ENCODE peak calls at places on chromosomes 7 and 10, in six cellular contexts. One of them, this sample, is unnamed.

GRCh38 chr10:125144693-125145623 is 15.4 kb downstream of the CTBP2 start:
- DNase-seq in SK-N-SH: peak; percentile 60
- DNase-seq in heart left ventricle: peak; percentile 62
- DNase-seq in suprapubic skin: no peak
- DNase-seq in GM12878: no peak
- DNase-seq in foreskin fibroblast: peak; percentile 81
- DNase-seq in this sample: no peak

GRCh38 chr10:85857791-85858190 is 508.8 kb downstream of the GRID1 start:
- DNase-seq in SK-N-SH: no peak
- DNase-seq in heart left ventricle: no peak
- DNase-seq in foreskin fibroblast: no peak
- DNase-seq in suprapubic skin: no peak
- DNase-seq in GM12878: no peak
- DNase-seq in this sample: no peak

GRCh38 chr10:116744163-116744788 is 1.9 kb upstream of the HSPA12A start:
- DNase-seq in suprapubic skin: no peak
- DNase-seq in heart left ventricle: no peak
- DNase-seq in SK-N-SH: no peak
- DNase-seq in foreskin fibroblast: no peak
- DNase-seq in GM12878: no peak
- DNase-seq in this sample: no peak

GRCh38 chr10:33216661-33217427 is 117.6 kb downstream of the NRP1 start:
- DNase-seq in SK-N-SH: peak; percentile 56
- DNase-seq in foreskin fibroblast: peak; percentile 48
- DNase-seq in heart left ventricle: no peak
- DNase-seq in suprapubic skin: no peak
- DNase-seq in GM12878: no peak
- DNase-seq in this sample: no peak

GRCh38 chr10:458466-458865 is 231.0 kb downstream of the DIP2C start:
- DNase-seq in SK-N-SH: no peak
- DNase-seq in suprapubic skin: no peak
- DNase-seq in heart left ventricle: no peak
- DNase-seq in GM12878: no peak
- DNase-seq in foreskin fibroblast: no peak
- DNase-seq in this sample: no peak

GRCh38 chr7:96720843-96721242 is 11.2 kb upstream of the SEM1 start:
- DNase-seq in heart left ventricle: no peak
- DNase-seq in SK-N-SH: no peak
- DNase-seq in GM12878: no peak
- DNase-seq in suprapubic skin: no peak
- DNase-seq in foreskin fibroblast: peak; percentile 11
- DNase-seq in this sample: no peak

GRCh38 chr7:81195033-81195432 is 276.2 kb upstream of the SEMA3C start:
- DNase-seq in SK-N-SH: no peak
- DNase-seq in foreskin fibroblast: peak; percentile 50
- DNase-seq in heart left ventricle: no peak
- DNase-seq in GM12878: no peak
- DNase-seq in suprapubic skin: no peak
- DNase-seq in this sample: no peak

GRCh38 chr7:152504816-152505215 is 69.0 kb upstream of the KMT2C start:
- DNase-seq in suprapubic skin: no peak
- DNase-seq in SK-N-SH: no peak
- DNase-seq in GM12878: no peak
- DNase-seq in heart left ventricle: no peak
- DNase-seq in foreskin fibroblast: no peak
- DNase-seq in this sample: no peak

GRCh38 chr7:122412886-122413285 is 108.3 kb upstream of the FEZF1 start:
- DNase-seq in SK-N-SH: no peak
- DNase-seq in heart left ventricle: peak; percentile 25
- DNase-seq in GM12878: no peak
- DNase-seq in suprapubic skin: no peak
- DNase-seq in foreskin fibroblast: peak; percentile 1
- DNase-seq in this sample: no peak

GRCh38 chr10:45409782-45410181 is 35.8 kb downstream of the ALOX5 start:
- DNase-seq in heart left ventricle: no peak
- DNase-seq in foreskin fibroblast: no peak
- DNase-seq in suprapubic skin: no peak
- DNase-seq in SK-N-SH: no peak
- DNase-seq in GM12878: no peak
- DNase-seq in this sample: no peak

GRCh38 chr10:51000164-51000563 is 74.1 kb upstream of the PRKG1 start:
- DNase-seq in SK-N-SH: no peak
- DNase-seq in foreskin fibroblast: peak; percentile 78
- DNase-seq in heart left ventricle: no peak
- DNase-seq in GM12878: no peak
- DNase-seq in suprapubic skin: no peak
- DNase-seq in this sample: no peak

GRCh38 chr7:123819001-123819400 is 26.0 kb upstream of the HYAL4 start:
- DNase-seq in GM12878: no peak
- DNase-seq in heart left ventricle: no peak
- DNase-seq in suprapubic skin: no peak
- DNase-seq in foreskin fibroblast: no peak
- DNase-seq in SK-N-SH: no peak
- DNase-seq in this sample: no peak

GRCh38 chr10:121296856-121297255 is 301.4 kb downstream of the FGFR2 start:
- DNase-seq in foreskin fibroblast: no peak
- DNase-seq in GM12878: no peak
- DNase-seq in SK-N-SH: no peak
- DNase-seq in heart left ventricle: no peak
- DNase-seq in suprapubic skin: no peak
- DNase-seq in this sample: no peak

GRCh38 chr7:78438433-78438832 is 639.9 kb downstream of the PHTF2 start:
- DNase-seq in foreskin fibroblast: no peak
- DNase-seq in heart left ventricle: no peak
- DNase-seq in suprapubic skin: no peak
- DNase-seq in SK-N-SH: no peak
- DNase-seq in GM12878: no peak
- DNase-seq in this sample: no peak

DNA sequence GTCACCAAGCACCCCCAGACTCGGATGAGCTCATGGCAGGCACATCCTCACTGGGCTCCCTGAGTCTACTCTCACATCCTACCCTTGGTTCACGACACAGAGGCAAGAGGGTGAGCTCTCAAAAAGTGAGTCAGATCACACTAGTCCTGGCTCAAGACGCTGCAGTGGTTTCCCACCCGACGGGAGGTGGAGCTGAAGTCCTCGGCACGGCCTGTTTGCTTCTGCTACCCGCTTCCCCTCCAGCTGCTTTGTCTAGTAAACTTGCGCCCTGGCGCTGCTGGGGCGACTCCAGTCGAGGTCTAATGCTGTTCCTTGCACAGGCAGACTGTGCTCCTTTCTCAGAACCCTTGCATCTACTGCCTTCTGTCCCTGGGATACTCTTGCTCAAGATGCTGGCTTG is 13.5 kb upstream of the SFMBT2 start:
- DNase-seq in heart left ventricle: no peak
- DNase-seq in SK-N-SH: no peak
- DNase-seq in GM12878: no peak
- DNase-seq in foreskin fibroblast: no peak
- DNase-seq in suprapubic skin: no peak
- DNase-seq in this sample: no peak
- TF ChIP-seq CTCF in heart left ventricle: no peak
- TF ChIP-seq CTCF in SK-N-SH: no peak
- TF ChIP-seq CTCF in GM12878: no peak
- TF ChIP-seq CTCF in foreskin fibroblast: no peak
- TF ChIP-seq CTCF in suprapubic skin: no peak
- TF ChIP-seq CTCF in this sample: no peak

GRCh38 chr7:28687631-28688030 is 270.5 kb downstream of the TRIL start:
- DNase-seq in suprapubic skin: no peak
- DNase-seq in foreskin fibroblast: no peak
- DNase-seq in GM12878: no peak
- DNase-seq in SK-N-SH: no peak
- DNase-seq in heart left ventricle: no peak
- DNase-seq in this sample: no peak

GRCh38 chr7:28684729-28685211 is 272.5 kb downstream of the CREB5 start:
- DNase-seq in SK-N-SH: no peak
- DNase-seq in GM12878: no peak
- DNase-seq in foreskin fibroblast: no peak
- DNase-seq in heart left ventricle: no peak
- DNase-seq in suprapubic skin: no peak
- DNase-seq in this sample: no peak

GRCh38 chr7:28685660-28686417 is 272.3 kb downstream of the TRIL start:
- DNase-seq in GM12878: no peak
- DNase-seq in heart left ventricle: peak; percentile 93
- DNase-seq in foreskin fibroblast: peak; percentile 99
- DNase-seq in SK-N-SH: peak; percentile 77
- DNase-seq in suprapubic skin: peak; percentile 96
- DNase-seq in this sample: peak; percentile 91

GRCh38 chr7:28686418-28686800 is 271.7 kb downstream of the TRIL start:
- DNase-seq in suprapubic skin: no peak
- DNase-seq in SK-N-SH: peak; percentile 49
- DNase-seq in heart left ventricle: no peak
- DNase-seq in GM12878: no peak
- DNase-seq in foreskin fibroblast: peak; percentile 80
- DNase-seq in this sample: no peak

DNA sequence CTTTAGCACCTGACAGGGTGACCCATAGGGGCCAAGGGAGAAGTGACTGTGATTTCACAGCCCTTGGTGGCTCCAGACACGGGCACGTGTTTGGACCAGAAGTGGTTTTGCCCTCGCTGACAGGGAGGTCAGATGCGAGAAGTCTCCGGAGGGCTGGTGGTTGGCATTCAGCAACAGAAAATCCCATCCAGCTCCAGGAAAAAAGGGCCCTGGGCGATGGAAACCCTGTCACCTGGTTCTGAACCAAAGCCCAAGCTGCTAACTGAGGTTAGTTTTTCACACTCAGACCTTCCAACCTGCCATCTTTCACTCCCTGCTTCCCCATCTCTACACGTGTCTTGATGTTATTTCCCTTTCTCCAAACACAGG is 272.9 kb downstream of the TRIL start:
- DNase-seq in GM12878: no peak
- DNase-seq in SK-N-SH: peak; percentile 28
- DNase-seq in heart left ventricle: peak; percentile 60
- DNase-seq in suprapubic skin: no peak
- DNase-seq in foreskin fibroblast: peak; percentile 23
- DNase-seq in this sample: peak; percentile 24
- H3K4me3 ChIP-seq in GM12878: no peak overlapping the region
- H3K4me3 ChIP-seq in SK-N-SH: peak overlapping the region; percentile 15
- H3K4me3 ChIP-seq in heart left ventricle: peak overlapping the region; percentile 55
- H3K4me3 ChIP-seq in suprapubic skin: peak overlapping the region; percentile 51
- H3K4me3 ChIP-seq in foreskin fibroblast: peak overlapping the region; percentile 44
- H3K4me3 ChIP-seq in this sample: peak overlapping the region; percentile 67

GRCh38 chr7:114539575-114539974 is 125.0 kb downstream of the FOXP2 start:
- DNase-seq in SK-N-SH: no peak
- DNase-seq in GM12878: no peak
- DNase-seq in foreskin fibroblast: peak; percentile 72
- DNase-seq in suprapubic skin: no peak
- DNase-seq in heart left ventricle: peak; percentile 23
- DNase-seq in this sample: no peak
- TF ChIP-seq CTCF in SK-N-SH: peak; percentile 40
- TF ChIP-seq CTCF in GM12878: peak; percentile 28
- TF ChIP-seq CTCF in foreskin fibroblast: peak; percentile 56
- TF ChIP-seq CTCF in suprapubic skin: no peak
- TF ChIP-seq CTCF in heart left ventricle: peak; percentile 15
- TF ChIP-seq CTCF in this sample: peak; percentile 42

GRCh38 chr7:148535227-148535626 is 55.3 kb upstream of the C7orf33 start:
- DNase-seq in SK-N-SH: peak; percentile 55
- DNase-seq in GM12878: no peak
- DNase-seq in heart left ventricle: no peak
- DNase-seq in suprapubic skin: no peak
- DNase-seq in foreskin fibroblast: no peak
- DNase-seq in this sample: no peak

GRCh38 chr7:148543302-148543701 is 47.3 kb upstream of the C7orf33 start:
- DNase-seq in foreskin fibroblast: no peak
- DNase-seq in GM12878: no peak
- DNase-seq in SK-N-SH: no peak
- DNase-seq in heart left ventricle: no peak
- DNase-seq in suprapubic skin: no peak
- DNase-seq in this sample: no peak

GRCh38 chr7:148537435-148537834 is 53.1 kb upstream of the C7orf33 start:
- DNase-seq in foreskin fibroblast: no peak
- DNase-seq in SK-N-SH: no peak
- DNase-seq in suprapubic skin: no peak
- DNase-seq in heart left ventricle: no peak
- DNase-seq in GM12878: no peak
- DNase-seq in this sample: no peak

GRCh38 chr7:148541891-148542504 is 48.6 kb upstream of the C7orf33 start:
- DNase-seq in GM12878: no peak
- DNase-seq in heart left ventricle: no peak
- DNase-seq in SK-N-SH: no peak
- DNase-seq in suprapubic skin: no peak
- DNase-seq in foreskin fibroblast: no peak
- DNase-seq in this sample: no peak

GRCh38 chr7:148540041-148540738 is 50.4 kb upstream of the C7orf33 start:
- DNase-seq in heart left ventricle: peak; percentile 69
- DNase-seq in suprapubic skin: no peak
- DNase-seq in foreskin fibroblast: peak; percentile 36
- DNase-seq in SK-N-SH: peak; percentile 16
- DNase-seq in GM12878: no peak
- DNase-seq in this sample: peak; percentile 57
- H3K4me3 ChIP-seq in heart left ventricle: no peak overlapping the region
- H3K4me3 ChIP-seq in suprapubic skin: no peak overlapping the region
- H3K4me3 ChIP-seq in foreskin fibroblast: no peak overlapping the region
- H3K4me3 ChIP-seq in SK-N-SH: no peak overlapping the region
- H3K4me3 ChIP-seq in GM12878: no peak overlapping the region
- H3K4me3 ChIP-seq in this sample: no peak overlapping the region

GRCh38 chr10:43683451-43684197 is 34.9 kb upstream of the ZNF32 start:
- DNase-seq in SK-N-SH: peak; percentile 58
- DNase-seq in foreskin fibroblast: no peak
- DNase-seq in heart left ventricle: no peak
- DNase-seq in suprapubic skin: peak; percentile 28
- DNase-seq in GM12878: no peak
- DNase-seq in this sample: no peak
- TF ChIP-seq CTCF in SK-N-SH: peak; percentile 46
- TF ChIP-seq CTCF in foreskin fibroblast: peak; percentile 44
- TF ChIP-seq CTCF in heart left ventricle: peak; percentile 16
- TF ChIP-seq CTCF in suprapubic skin: peak; percentile 26
- TF ChIP-seq CTCF in GM12878: peak; percentile 62
- TF ChIP-seq CTCF in this sample: peak; percentile 31

GRCh38 chr7:151247611-151248176 is 800 bp downstream of the SMARCD3 start:
- DNase-seq in SK-N-SH: no peak
- DNase-seq in foreskin fibroblast: peak; percentile 62
- DNase-seq in heart left ventricle: no peak
- DNase-seq in GM12878: no peak
- DNase-seq in suprapubic skin: no peak
- DNase-seq in this sample: peak; percentile 70

GRCh38 chr7:151245360-151246160 is 2.9 kb downstream of the SMARCD3 start:
- DNase-seq in heart left ventricle: peak; percentile 51
- DNase-seq in SK-N-SH: peak; percentile 97
- DNase-seq in suprapubic skin: no peak
- DNase-seq in GM12878: no peak
- DNase-seq in foreskin fibroblast: peak; percentile 67
- DNase-seq in this sample: peak; percentile 57

GRCh38 chr7:151248191-151249033 is at the start of gene SMARCD3:
- DNase-seq in foreskin fibroblast: peak; percentile 83
- DNase-seq in suprapubic skin: no peak
- DNase-seq in SK-N-SH: peak; percentile 93
- DNase-seq in heart left ventricle: peak; percentile 90
- DNase-seq in GM12878: no peak
- DNase-seq in this sample: peak; percentile 83

GRCh38 chr7:151246161-151247015 is 2.1 kb downstream of the SMARCD3 start:
- DNase-seq in SK-N-SH: peak; percentile 31
- DNase-seq in GM12878: no peak
- DNase-seq in heart left ventricle: peak; percentile 21
- DNase-seq in foreskin fibroblast: peak; percentile 60
- DNase-seq in suprapubic skin: no peak
- DNase-seq in this sample: no peak

GRCh38 chr7:151247016-151247580 is 1.4 kb downstream of the SMARCD3 start:
- DNase-seq in SK-N-SH: peak; percentile 42
- DNase-seq in suprapubic skin: no peak
- DNase-seq in GM12878: no peak
- DNase-seq in foreskin fibroblast: peak; percentile 44
- DNase-seq in heart left ventricle: peak; percentile 65
- DNase-seq in this sample: peak; percentile 86
- H3K4me3 ChIP-seq in SK-N-SH: peak overlapping the region; percentile 91
- H3K4me3 ChIP-seq in suprapubic skin: peak overlapping the region; percentile 68
- H3K4me3 ChIP-seq in GM12878: no peak overlapping the region
- H3K4me3 ChIP-seq in foreskin fibroblast: peak overlapping the region; percentile 77
- H3K4me3 ChIP-seq in heart left ventricle: peak overlapping the region; percentile 77
- H3K4me3 ChIP-seq in this sample: peak overlapping the region; percentile 88

This sample was measured in psoas muscle.